ENCODE peak calls at places on chromosomes 13 and 19, in six cellular contexts. One of them, this sample, is unnamed.

GRCh38 chr19:45528744-45529453 is 21.6 kb downstream of the VASP start:
- DNase-seq in hypothalamus: no peak
- DNase-seq in activated CD8-positive, alpha-beta memory T cell treated with anti-CD3 and anti-CD28 coated beads, Interleukin-2, amount 50 U/mL, for 48 hours: no peak
- DNase-seq in stimulated activated CD4-positive, alpha-beta T cell treated with anti-CD3 and anti-CD28 coated beads, TNF-alpha, amount 100 ng/mL, for 4 hours: no peak
- DNase-seq in ascending aorta: no peak
- DNase-seq in mesendoderm: peak
- DNase-seq in this sample: no peak

GRCh38 chr19:49468746-49469447 is 5.1 kb upstream of the FLT3LG start:
- DNase-seq in ascending aorta: peak
- DNase-seq in stimulated activated CD4-positive, alpha-beta T cell treated with anti-CD3 and anti-CD28 coated beads, TNF-alpha, amount 100 ng/mL, for 4 hours: peak
- DNase-seq in activated CD8-positive, alpha-beta memory T cell treated with anti-CD3 and anti-CD28 coated beads, Interleukin-2, amount 50 U/mL, for 48 hours: peak
- DNase-seq in mesendoderm: peak
- DNase-seq in hypothalamus: no peak
- DNase-seq in this sample: no peak

GRCh38 chr19:14004619-14005380 is 1.3 kb downstream of the RFX1 start:
- DNase-seq in ascending aorta: peak
- DNase-seq in activated CD8-positive, alpha-beta memory T cell treated with anti-CD3 and anti-CD28 coated beads, Interleukin-2, amount 50 U/mL, for 48 hours: no peak
- DNase-seq in mesendoderm: no peak
- DNase-seq in hypothalamus: no peak
- DNase-seq in stimulated activated CD4-positive, alpha-beta T cell treated with anti-CD3 and anti-CD28 coated beads, TNF-alpha, amount 100 ng/mL, for 4 hours: no peak
- DNase-seq in this sample: no peak

GRCh38 chr13:46173656-46174055 is 8.3 kb downstream of the LCP1 start:
- DNase-seq in activated CD8-positive, alpha-beta memory T cell treated with anti-CD3 and anti-CD28 coated beads, Interleukin-2, amount 50 U/mL, for 48 hours: no peak
- DNase-seq in stimulated activated CD4-positive, alpha-beta T cell treated with anti-CD3 and anti-CD28 coated beads, TNF-alpha, amount 100 ng/mL, for 4 hours: no peak
- DNase-seq in mesendoderm: no peak
- DNase-seq in hypothalamus: no peak
- DNase-seq in ascending aorta: no peak
- DNase-seq in this sample: no peak

GRCh38 chr13:101757446-101758039 is 305.1 kb downstream of the ITGBL1 start:
- DNase-seq in hypothalamus: no peak
- DNase-seq in mesendoderm: peak
- DNase-seq in stimulated activated CD4-positive, alpha-beta T cell treated with anti-CD3 and anti-CD28 coated beads, TNF-alpha, amount 100 ng/mL, for 4 hours: no peak
- DNase-seq in activated CD8-positive, alpha-beta memory T cell treated with anti-CD3 and anti-CD28 coated beads, Interleukin-2, amount 50 U/mL, for 48 hours: no peak
- DNase-seq in ascending aorta: no peak
- DNase-seq in this sample: no peak

GRCh38 chr13:24985102-24985501 is 110.8 kb upstream of the PABPC3 start:
- DNase-seq in activated CD8-positive, alpha-beta memory T cell treated with anti-CD3 and anti-CD28 coated beads, Interleukin-2, amount 50 U/mL, for 48 hours: no peak
- DNase-seq in hypothalamus: no peak
- DNase-seq in stimulated activated CD4-positive, alpha-beta T cell treated with anti-CD3 and anti-CD28 coated beads, TNF-alpha, amount 100 ng/mL, for 4 hours: no peak
- DNase-seq in mesendoderm: peak
- DNase-seq in ascending aorta: no peak
- DNase-seq in this sample: no peak

GRCh38 chr19:40799558-40800338 is 757 bp downstream of the EGLN2 start:
- DNase-seq in activated CD8-positive, alpha-beta memory T cell treated with anti-CD3 and anti-CD28 coated beads, Interleukin-2, amount 50 U/mL, for 48 hours: peak
- DNase-seq in ascending aorta: no peak
- DNase-seq in mesendoderm: peak
- DNase-seq in hypothalamus: no peak
- DNase-seq in stimulated activated CD4-positive, alpha-beta T cell treated with anti-CD3 and anti-CD28 coated beads, TNF-alpha, amount 100 ng/mL, for 4 hours: no peak
- DNase-seq in this sample: no peak

GRCh38 chr13:98216711-98217110 is 39.6 kb upstream of the RNF113B start:
- DNase-seq in stimulated activated CD4-positive, alpha-beta T cell treated with anti-CD3 and anti-CD28 coated beads, TNF-alpha, amount 100 ng/mL, for 4 hours: no peak
- DNase-seq in hypothalamus: no peak
- DNase-seq in activated CD8-positive, alpha-beta memory T cell treated with anti-CD3 and anti-CD28 coated beads, Interleukin-2, amount 50 U/mL, for 48 hours: no peak
- DNase-seq in mesendoderm: no peak
- DNase-seq in ascending aorta: no peak
- DNase-seq in this sample: no peak

GRCh38 chr19:41521860-41522555 is 54.0 kb upstream of the CEACAM21 start:
- DNase-seq in ascending aorta: no peak
- DNase-seq in activated CD8-positive, alpha-beta memory T cell treated with anti-CD3 and anti-CD28 coated beads, Interleukin-2, amount 50 U/mL, for 48 hours: peak
- DNase-seq in mesendoderm: no peak
- DNase-seq in stimulated activated CD4-positive, alpha-beta T cell treated with anti-CD3 and anti-CD28 coated beads, TNF-alpha, amount 100 ng/mL, for 4 hours: no peak
- DNase-seq in hypothalamus: no peak
- DNase-seq in this sample: no peak

GRCh38 chr19:30739394-30739793 is 367.2 kb downstream of the ZNF536 start:
- DNase-seq in activated CD8-positive, alpha-beta memory T cell treated with anti-CD3 and anti-CD28 coated beads, Interleukin-2, amount 50 U/mL, for 48 hours: no peak
- DNase-seq in mesendoderm: no peak
- DNase-seq in stimulated activated CD4-positive, alpha-beta T cell treated with anti-CD3 and anti-CD28 coated beads, TNF-alpha, amount 100 ng/mL, for 4 hours: no peak
- DNase-seq in hypothalamus: no peak
- DNase-seq in ascending aorta: no peak
- DNase-seq in this sample: no peak

GRCh38 chr19:7908078-7908699 is 4.5 kb downstream of the MAP2K7 start:
- DNase-seq in ascending aorta: peak
- DNase-seq in hypothalamus: no peak
- DNase-seq in stimulated activated CD4-positive, alpha-beta T cell treated with anti-CD3 and anti-CD28 coated beads, TNF-alpha, amount 100 ng/mL, for 4 hours: no peak
- DNase-seq in mesendoderm: no peak
- DNase-seq in activated CD8-positive, alpha-beta memory T cell treated with anti-CD3 and anti-CD28 coated beads, Interleukin-2, amount 50 U/mL, for 48 hours: no peak
- DNase-seq in this sample: no peak

GRCh38 chr13:42990147-42990990 is 1.7 kb downstream of the EPSTI1 start:
- DNase-seq in mesendoderm: no peak
- DNase-seq in activated CD8-positive, alpha-beta memory T cell treated with anti-CD3 and anti-CD28 coated beads, Interleukin-2, amount 50 U/mL, for 48 hours: no peak
- DNase-seq in ascending aorta: no peak
- DNase-seq in hypothalamus: no peak
- DNase-seq in stimulated activated CD4-positive, alpha-beta T cell treated with anti-CD3 and anti-CD28 coated beads, TNF-alpha, amount 100 ng/mL, for 4 hours: no peak
- DNase-seq in this sample: no peak

GRCh38 chr19:39765091-39766076 is 13.3 kb upstream of the LEUTX start:
- DNase-seq in stimulated activated CD4-positive, alpha-beta T cell treated with anti-CD3 and anti-CD28 coated beads, TNF-alpha, amount 100 ng/mL, for 4 hours: peak
- DNase-seq in ascending aorta: no peak
- DNase-seq in mesendoderm: peak
- DNase-seq in activated CD8-positive, alpha-beta memory T cell treated with anti-CD3 and anti-CD28 coated beads, Interleukin-2, amount 50 U/mL, for 48 hours: peak
- DNase-seq in hypothalamus: no peak
- DNase-seq in this sample: no peak

GRCh38 chr13:47114030-47114429 is 217.2 kb upstream of the HTR2A start:
- DNase-seq in hypothalamus: no peak
- DNase-seq in mesendoderm: no peak
- DNase-seq in ascending aorta: no peak
- DNase-seq in activated CD8-positive, alpha-beta memory T cell treated with anti-CD3 and anti-CD28 coated beads, Interleukin-2, amount 50 U/mL, for 48 hours: no peak
- DNase-seq in stimulated activated CD4-positive, alpha-beta T cell treated with anti-CD3 and anti-CD28 coated beads, TNF-alpha, amount 100 ng/mL, for 4 hours: no peak
- DNase-seq in this sample: no peak

GRCh38 chr19:15684828-15685227 is 11.9 kb downstream of the CYP4F12 start:
- DNase-seq in mesendoderm: no peak
- DNase-seq in activated CD8-positive, alpha-beta memory T cell treated with anti-CD3 and anti-CD28 coated beads, Interleukin-2, amount 50 U/mL, for 48 hours: no peak
- DNase-seq in ascending aorta: no peak
- DNase-seq in hypothalamus: no peak
- DNase-seq in stimulated activated CD4-positive, alpha-beta T cell treated with anti-CD3 and anti-CD28 coated beads, TNF-alpha, amount 100 ng/mL, for 4 hours: no peak
- DNase-seq in this sample: no peak

GRCh38 chr19:6588508-6589345 is 2.2 kb downstream of the CD70 start:
- DNase-seq in activated CD8-positive, alpha-beta memory T cell treated with anti-CD3 and anti-CD28 coated beads, Interleukin-2, amount 50 U/mL, for 48 hours: no peak
- DNase-seq in hypothalamus: no peak
- DNase-seq in ascending aorta: no peak
- DNase-seq in mesendoderm: no peak
- DNase-seq in stimulated activated CD4-positive, alpha-beta T cell treated with anti-CD3 and anti-CD28 coated beads, TNF-alpha, amount 100 ng/mL, for 4 hours: no peak
- DNase-seq in this sample: no peak

This sample was measured in GOT3.